ENCODE peak calls at places on chromosomes 16 and 17, in eight cellular contexts. S, G, C, A, Q, F, H and W are unnamed samples.

GRCh38 chr17:77616243-77616731 is 342.2 kb upstream of the TNRC6C start:
- DNase-seq in S (no peak), G (no peak), C (no peak), A (no peak), Q (no peak), F (no peak), H (no peak), W (peak; percentile 71)

GRCh38 chr16:71467810-71468209 is 5.8 kb upstream of the ZNF23 start:
- DNase-seq in S (peak; percentile 37), G (no peak), C (peak; percentile 45), A (peak; percentile 32), Q (no peak), F (peak; percentile 47), H (no peak), W (peak; percentile 15)

GRCh38 chr16:69373019-69373418 is 12.8 kb downstream of the TERF2 start:
- DNase-seq in S (no peak), G (no peak), C (no peak), A (no peak), Q (no peak), F (no peak), H (no peak), W (no peak)

GRCh38 chr17:42553866-42554249 is 1.1 kb downstream of the HSD17B1 start:
- DNase-seq in S (no peak), G (no peak), C (no peak), A (no peak), Q (no peak), F (no peak), H (no peak), W (no peak)

GRCh38 chr16:81319221-81319912 is 4.6 kb downstream of the GAN start:
- DNase-seq in S (no peak), G (no peak), C (peak; percentile 72), A (no peak), Q (no peak), F (no peak), H (no peak), W (peak; percentile 74)

GRCh38 chr17:77324227-77324626 is 183.5 kb downstream of the SEC14L1 start:
- DNase-seq in S (no peak), G (no peak), C (no peak), A (no peak), Q (no peak), F (no peak), H (no peak), W (no peak)

GRCh38 chr17:77735341-77736206 is 222.9 kb upstream of the TNRC6C start:
- DNase-seq in S (no peak), G (no peak), C (peak; percentile 63), A (no peak), Q (peak; percentile 86), F (no peak), H (no peak), W (no peak)

GRCh38 chr17:14310584-14310983 is 9.7 kb downstream of the HS3ST3B1 start:
- DNase-seq in S (no peak), G (no peak), C (no peak), A (no peak), Q (no peak), F (no peak), H (no peak), W (no peak)

GRCh38 chr17:18117974-18118632 is 9.5 kb downstream of the MYO15A start:
- DNase-seq in S (no peak), G (no peak), C (no peak), A (no peak), Q (no peak), F (no peak), H (no peak), W (no peak)

GRCh38 chr17:16351831-16352230 is 1.4 kb downstream of the CENPV start:
- DNase-seq in S (no peak), G (no peak), C (peak; percentile 54), A (no peak), Q (no peak), F (no peak), H (no peak), W (peak; percentile 65)

GRCh38 chr16:20424129-20424866 is 15.0 kb downstream of the ACSM5 start:
- DNase-seq in S (no peak), G (no peak), C (no peak), A (no peak), Q (no peak), F (no peak), H (no peak), W (no peak)

GRCh38 chr16:73171901-73172619 is 124.1 kb upstream of the ZFHX3 start:
- DNase-seq in S (no peak), G (no peak), C (no peak), A (no peak), Q (peak; percentile 27), F (no peak), H (no peak), W (no peak)

GRCh38 chr17:77546772-77547201 is 406.0 kb downstream of the SEC14L1 start:
- DNase-seq in S (no peak), G (no peak), C (no peak), A (no peak), Q (peak; percentile 75), F (no peak), H (no peak), W (peak; percentile 18)

GRCh38 chr17:57294629-57295501 is 38.5 kb downstream of the MSI2 start:
- DNase-seq in S (no peak), G (no peak), C (no peak), A (no peak), Q (peak; percentile 54), F (no peak), H (no peak), W (peak; percentile 66)

GRCh38 chr17:45740553-45741330 is 43.4 kb upstream of the CRHR1 start:
- DNase-seq in S (peak; percentile 3), G (no peak), C (peak; percentile 6), A (peak; percentile 46), Q (peak; percentile 34), F (peak; percentile 16), H (peak; percentile 80), W (peak; percentile 2)

GRCh38 chr16:53458623-53459022 is 24.4 kb downstream of the RBL2 start:
- DNase-seq in S (no peak), G (no peak), C (no peak), A (no peak), Q (no peak), F (no peak), H (no peak), W (no peak)

GRCh38 chr16:10981697-10982216 is 37.4 kb downstream of the CLEC16A start:
- DNase-seq in S (no peak), G (no peak), C (peak; percentile 25), A (peak; percentile 27), Q (no peak), F (peak; percentile 59), H (no peak), W (no peak)

GRCh38 chr17:51371732-51372151 is 111.4 kb downstream of the UTP18 start:
- DNase-seq in S (peak; percentile 11), G (no peak), C (peak; percentile 37), A (peak; percentile 62), Q (peak; percentile 13), F (peak; percentile 45), H (no peak), W (no peak)

GRCh38 chr17:15157051-15157450 is 108.1 kb downstream of the PMP22 start:
- DNase-seq in S (no peak), G (no peak), C (peak; percentile 50), A (no peak), Q (no peak), F (no peak), H (no peak), W (no peak)

GRCh38 chr16:4290236-4290830 is 17.5 kb upstream of the TFAP4 start:
- DNase-seq in S (no peak), G (no peak), C (peak; percentile 64), A (peak; percentile 87), Q (no peak), F (no peak), H (no peak), W (peak; percentile 47)

GRCh38 chr17:8488931-8489330 is 53.2 kb downstream of the NDEL1 start:
- DNase-seq in S (no peak), G (peak; percentile 84), C (peak; percentile 69), A (no peak), Q (no peak), F (no peak), H (no peak), W (peak; percentile 98)

GRCh38 chr17:58141505-58141904 is 6.7 kb upstream of the OR4D1 start:
- DNase-seq in S (no peak), G (no peak), C (no peak), A (no peak), Q (no peak), F (no peak), H (no peak), W (no peak)

GRCh38 chr16:89359296-89360147 is 130.8 kb downstream of the ANKRD11 start:
- DNase-seq in S (no peak), G (no peak), C (no peak), A (no peak), Q (peak; percentile 49), F (no peak), H (no peak), W (peak; percentile 55)

GRCh38 chr17:17510456-17511292 is 14.5 kb upstream of the RASD1 start:
- DNase-seq in S (no peak), G (no peak), C (no peak), A (no peak), Q (no peak), F (no peak), H (no peak), W (no peak)

GRCh38 chr16:54444851-54445523 is 158.4 kb upstream of the IRX3 start:
- DNase-seq in S (no peak), G (no peak), C (no peak), A (no peak), Q (no peak), F (no peak), H (no peak), W (peak; percentile 74)

GRCh38 chr17:7634384-7634783 is 4.4 kb downstream of the SHBG start:
- DNase-seq in S (no peak), G (no peak), C (peak; percentile 46), A (peak; percentile 53), Q (no peak), F (peak; percentile 31), H (no peak), W (no peak)

GRCh38 chr16:12235110-12235509 is 258.6 kb downstream of the SNX29 start:
- DNase-seq in S (no peak), G (no peak), C (peak; percentile 16), A (no peak), Q (peak; percentile 20), F (no peak), H (no peak), W (no peak)